ENCODE peak calls at places on chromosomes 1 and 21, in eight cellular contexts. J is fibroblast of the conjunctiva, B is NCI-H345, A is fibroblast of lung, O is Ammon's horn, H is iPS-NIHi11, W is OCI-M1, Z is adrenal gland. U is an unnamed sample.

GRCh38 chr21:16840549-16840948 is 672.3 kb upstream of the CXADR start:
- DNase-seq in Z (no peak), B (no peak), H (no peak), A (no peak), W (no peak), O (no peak), J (no peak), U (no peak)

GRCh38 chr1:168121314-168122029 is 15.3 kb downstream of the GPR161 start:
- DNase-seq in Z (peak), A (peak), W (no peak), O (peak), B (no peak), J (peak), H (no peak), U (no peak)

GRCh38 chr1:95657248-95657647 is 423.2 kb downstream of the RWDD3 start:
- DNase-seq in J (no peak), O (no peak), A (no peak), H (no peak), W (no peak), Z (no peak), B (no peak), U (no peak)

GRCh38 chr1:32464191-32464715 is 619 bp upstream of the ZBTB8B start:
- DNase-seq in O (peak), J (no peak), H (no peak), B (peak), W (no peak), Z (no peak), A (peak), U (no peak)

GRCh38 chr1:157045251-157046218 is at the start of gene ARHGEF11:
- DNase-seq in Z (peak), J (peak), W (peak), H (peak), A (peak), B (peak), O (peak), U (peak)

GRCh38 chr21:16342932-16343331 is 613.1 kb downstream of the USP25 start:
- DNase-seq in Z (no peak), O (no peak), A (no peak), B (no peak), J (no peak), W (no peak), H (no peak), U (no peak)

GRCh38 chr1:65572701-65573421 is 152.4 kb downstream of the LEPR start:
- DNase-seq in O (no peak), H (no peak), B (no peak), A (no peak), J (no peak), W (no peak), Z (no peak), U (no peak)

GRCh38 chr1:77817368-77818209 is 38.1 kb downstream of the MIGA1 start:
- DNase-seq in H (no peak), B (no peak), A (no peak), O (no peak), Z (no peak), W (no peak), J (no peak), U (no peak)

GRCh38 chr21:19340303-19340702 is 936.7 kb upstream of the TMPRSS15 start:
- DNase-seq in H (no peak), O (no peak), B (no peak), J (no peak), A (no peak), W (peak), Z (no peak), U (peak)